ENCODE peak calls at places on chromosomes 2 and 18, in ten cellular contexts. C, N, S, P, J, F, A, W, L and K are unnamed samples.
A peak's percentile ranks its signal among the peaks of the same experiment; 100 is the strongest.

GRCh38 chr2:220227272-220227920 is 600.0 kb downstream of the SLC4A3 start:
- DNase-seq in C (no peak), N (no peak), S (no peak), P (no peak), J (no peak), F (no peak), A (no peak), W (peak; percentile 60), L (no peak), K (no peak)

GRCh38 chr2:187553908-187554703 is at the start of gene TFPI:
- DNase-seq in C (peak; percentile 47), N (peak; percentile 38), S (peak; percentile 41), P (no peak), J (no peak), F (no peak), A (no peak), W (peak; percentile 83), L (no peak), K (no peak)

GRCh38 chr2:41720298-41720697 is 327.5 kb upstream of the PKDCC start:
- DNase-seq in C (no peak), N (no peak), S (no peak), P (no peak), J (no peak), F (no peak), A (no peak), W (no peak), L (no peak), K (no peak)

GRCh38 chr2:47036489-47036769 is 118.7 kb downstream of the STPG4 start:
- DNase-seq in C (no peak), N (no peak), S (no peak), P (no peak), J (no peak), F (no peak), A (no peak), W (no peak), L (no peak), K (no peak)

GRCh38 chr2:173590278-173590811 is 235.7 kb downstream of the CDCA7 start:
- DNase-seq in C (no peak), N (no peak), S (peak; percentile 83), P (no peak), J (no peak), F (no peak), A (no peak), W (peak; percentile 98), L (no peak), K (no peak)

GRCh38 chr18:2515908-2516625 is 55.2 kb downstream of the METTL4 start:
- DNase-seq in C (no peak), N (no peak), S (no peak), P (no peak), J (no peak), F (no peak), A (no peak), W (peak; percentile 80), L (no peak), K (no peak)

GRCh38 chr18:49072524-49072934 is 121.8 kb upstream of the SMAD7 start:
- DNase-seq in C (no peak), N (no peak), S (peak; percentile 13), P (no peak), J (no peak), F (no peak), A (no peak), W (peak; percentile 27), L (no peak), K (no peak)

GRCh38 chr18:67586101-67586500 is 69.6 kb upstream of the DSEL start:
- DNase-seq in C (no peak), N (no peak), S (no peak), P (no peak), J (no peak), F (no peak), A (no peak), W (no peak), L (no peak), K (no peak)

GRCh38 chr2:109372171-109372568 is 241.6 kb downstream of the SEPTIN10 start:
- DNase-seq in C (no peak), N (no peak), S (no peak), P (peak; percentile 3), J (no peak), F (no peak), A (peak; percentile 53), W (no peak), L (no peak), K (no peak)

GRCh38 chr2:70115646-70116442 is 28.6 kb downstream of the PCBP1 start:
- DNase-seq in C (no peak), N (no peak), S (peak; percentile 38), P (peak; percentile 52), J (no peak), F (no peak), A (no peak), W (no peak), L (no peak), K (no peak)

GRCh38 chr2:70113396-70114100 is 26.3 kb downstream of the PCBP1 start:
- DNase-seq in C (no peak), N (no peak), S (no peak), P (no peak), J (no peak), F (no peak), A (no peak), W (no peak), L (no peak), K (no peak)

GRCh38 chr2:70116936-70117554 is 29.8 kb downstream of the PCBP1 start:
- DNase-seq in C (no peak), N (no peak), S (no peak), P (no peak), J (no peak), F (no peak), A (no peak), W (no peak), L (no peak), K (no peak)

GRCh38 chr2:70111752-70112591 is 24.7 kb downstream of the PCBP1 start:
- DNase-seq in C (no peak), N (no peak), S (no peak), P (no peak), J (no peak), F (no peak), A (no peak), W (peak; percentile 73), L (no peak), K (no peak)
- TF ChIP-seq CTCF in C (no peak), N (no peak), S (no peak), P (no peak), J (no peak), F (no peak), A (no peak), W (no peak), L (no peak), K (no peak)

DNA sequence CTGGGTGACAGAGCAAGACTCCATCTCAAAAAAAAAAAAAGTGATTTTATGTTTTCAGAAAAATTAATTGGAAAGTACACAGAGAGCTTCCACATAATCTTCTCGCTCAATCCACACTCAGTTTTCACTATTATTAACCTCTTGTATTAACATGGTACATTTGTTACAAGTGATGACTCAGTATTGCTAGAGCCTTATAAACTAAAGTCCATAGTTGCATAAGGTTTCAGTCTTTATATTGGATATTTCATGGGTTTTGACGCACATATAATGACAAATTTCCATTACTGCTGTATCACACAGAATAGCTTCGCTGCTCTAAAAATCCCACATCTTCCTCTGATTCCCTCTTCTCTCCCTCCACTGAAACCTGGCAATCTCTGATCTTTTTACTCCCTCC is 603.5 kb downstream of the XIRP2 start:
- DNase-seq in C (no peak), N (no peak), S (no peak), P (no peak), J (no peak), F (no peak), A (no peak), W (no peak), L (no peak), K (no peak)
- TF ChIP-seq CTCF in C (no peak), N (no peak), S (no peak), P (no peak), J (no peak), F (no peak), A (no peak), W (no peak), L (no peak), K (no peak)

GRCh38 chr2:24887325-24887874 is 32.6 kb downstream of the ADCY3 start:
- DNase-seq in C (no peak), N (no peak), S (no peak), P (no peak), J (no peak), F (no peak), A (no peak), W (no peak), L (no peak), K (no peak)

GRCh38 chr2:24885221-24886113 is 34.6 kb downstream of the ADCY3 start:
- DNase-seq in C (no peak), N (no peak), S (peak; percentile 32), P (peak; percentile 18), J (no peak), F (no peak), A (peak; percentile 80), W (no peak), L (no peak), K (no peak)

GRCh38 chr2:24886640-24887324 is 33.3 kb downstream of the ADCY3 start:
- DNase-seq in C (no peak), N (no peak), S (no peak), P (peak; percentile 20), J (peak; percentile 60), F (no peak), A (no peak), W (peak; percentile 33), L (no peak), K (no peak)

GRCh38 chr2:24886114-24886501 is 33.9 kb downstream of the ADCY3 start:
- DNase-seq in C (no peak), N (no peak), S (no peak), P (no peak), J (no peak), F (no peak), A (peak; percentile 74), W (no peak), L (no peak), K (no peak)

GRCh38 chr2:24888177-24888576 is 31.9 kb downstream of the ADCY3 start:
- DNase-seq in C (no peak), N (no peak), S (no peak), P (no peak), J (no peak), F (no peak), A (no peak), W (no peak), L (no peak), K (no peak)
- TF ChIP-seq CTCF in C (no peak), N (no peak), S (no peak), P (no peak), J (no peak), F (no peak), A (no peak), W (no peak), L (no peak), K (no peak)

GRCh38 chr2:222982010-222982908 is 69.7 kb upstream of the KCNE4 start:
- DNase-seq in C (peak; percentile 42), N (peak; percentile 13), S (peak; percentile 47), P (no peak), J (no peak), F (peak; percentile 32), A (no peak), W (peak; percentile 92), L (no peak), K (no peak)
- TF ChIP-seq CTCF in C (peak; percentile 40), N (no peak), S (peak; percentile 49), P (peak; percentile 14), J (no peak), F (peak; percentile 34), A (no peak), W (peak; percentile 75), L (peak; percentile 49), K (peak; percentile 30)